ENCODE peak calls at places on chromosomes 16 and 17, in eight cellular contexts. M is CD8-positive, alpha-beta T cell; W is right cardiac atrium; F is prostate gland; Y is left lung; O is heart right ventricle; C is fibroblast of lung; I is uterus. E is an unnamed sample.

GRCh38 chr17:66580601-66581385 is 254.1 kb upstream of the CACNG5 start:
- DNase-seq in M (no peak), W (no peak), F (peak; percentile 23), Y (no peak), O (peak; percentile 42), C (peak; percentile 91), I (peak; percentile 82), E (no peak)

GRCh38 chr16:49921791-49922456 is 66.0 kb upstream of the ZNF423 start:
- DNase-seq in M (peak; percentile 33), W (peak; percentile 70), F (peak; percentile 48), Y (no peak), O (peak; percentile 65), C (peak; percentile 39), I (peak; percentile 59), E (peak; percentile 20)

GRCh38 chr16:54847207-54847606 is 83.5 kb upstream of the IRX5 start:
- DNase-seq in M (no peak), W (no peak), F (peak; percentile 64), Y (no peak), O (no peak), C (no peak), I (no peak), E (peak; percentile 49)

GRCh38 chr16:6349725-6350124 is 982.9 kb upstream of the RBFOX1 start:
- DNase-seq in M (no peak), W (no peak), F (no peak), Y (no peak), O (no peak), C (no peak), I (no peak), E (no peak)

GRCh38 chr17:3972281-3972731 is 8.1 kb upstream of the ATP2A3 start:
- DNase-seq in M (no peak), W (peak; percentile 33), F (no peak), Y (no peak), O (no peak), C (no peak), I (no peak), E (no peak)

GRCh38 chr17:20127660-20128413 is 118.7 kb downstream of the SPECC1 start:
- DNase-seq in M (no peak), W (no peak), F (no peak), Y (no peak), O (no peak), C (peak; percentile 93), I (no peak), E (peak; percentile 71)

GRCh38 chr17:49752508-49752907 is 11.4 kb downstream of the FAM117A start:
- DNase-seq in M (no peak), W (no peak), F (no peak), Y (no peak), O (peak; percentile 10), C (no peak), I (no peak), E (no peak)

GRCh38 chr16:23320695-23321094 is 18.6 kb downstream of the SCNN1B start:
- DNase-seq in M (no peak), W (no peak), F (no peak), Y (peak; percentile 83), O (no peak), C (no peak), I (no peak), E (no peak)

GRCh38 chr16:76444823-76445222 is 167.6 kb downstream of the CNTNAP4 start:
- DNase-seq in M (no peak), W (no peak), F (no peak), Y (no peak), O (no peak), C (no peak), I (no peak), E (no peak)

GRCh38 chr17:33284022-33284421 is 9.1 kb downstream of the ASIC2 start:
- DNase-seq in M (no peak), W (peak; percentile 54), F (peak; percentile 84), Y (no peak), O (no peak), C (peak; percentile 89), I (peak; percentile 44), E (no peak)

GRCh38 chr17:48045270-48046001 is 2.7 kb upstream of the NFE2L1 start:
- DNase-seq in M (no peak), W (peak; percentile 73), F (peak; percentile 65), Y (no peak), O (no peak), C (no peak), I (no peak), E (no peak)

GRCh38 chr17:8581002-8581658 is 49.4 kb downstream of the MYH10 start:
- DNase-seq in M (no peak), W (no peak), F (no peak), Y (no peak), O (no peak), C (no peak), I (no peak), E (no peak)

GRCh38 chr17:9948967-9949366 is 43.9 kb upstream of the RCVRN start:
- DNase-seq in M (no peak), W (peak; percentile 72), F (no peak), Y (no peak), O (peak; percentile 21), C (no peak), I (no peak), E (no peak)

GRCh38 chr16:85206472-85207356 is 94.4 kb upstream of the CIBAR2 start:
- DNase-seq in M (no peak), W (peak; percentile 95), F (peak; percentile 38), Y (peak; percentile 81), O (peak; percentile 69), C (peak; percentile 82), I (peak; percentile 79), E (peak; percentile 12)

GRCh38 chr17:83147285-83147684 is 67.9 kb downstream of the METRNL start:
- DNase-seq in M (no peak), W (no peak), F (no peak), Y (no peak), O (no peak), C (no peak), I (no peak), E (no peak)

GRCh38 chr16:35214840-35215239 is 1755.4 kb downstream of the TP53TG3F start:
- DNase-seq in M (no peak), W (no peak), F (no peak), Y (no peak), O (no peak), C (no peak), I (no peak), E (no peak)
- H3K9me3 ChIP-seq in M (no peaks in the 10 kb centered on the region), W (no peaks in the 10 kb centered on the region), F (no peaks in the 10 kb centered on the region), Y (peaks cover 32% of the 10 kb centered on the region), O (peaks cover 5% of the 10 kb centered on the region), C (no peaks in the 10 kb centered on the region), I (no peaks in the 10 kb centered on the region), E (peaks cover 25% of the 10 kb centered on the region)

DNA sequence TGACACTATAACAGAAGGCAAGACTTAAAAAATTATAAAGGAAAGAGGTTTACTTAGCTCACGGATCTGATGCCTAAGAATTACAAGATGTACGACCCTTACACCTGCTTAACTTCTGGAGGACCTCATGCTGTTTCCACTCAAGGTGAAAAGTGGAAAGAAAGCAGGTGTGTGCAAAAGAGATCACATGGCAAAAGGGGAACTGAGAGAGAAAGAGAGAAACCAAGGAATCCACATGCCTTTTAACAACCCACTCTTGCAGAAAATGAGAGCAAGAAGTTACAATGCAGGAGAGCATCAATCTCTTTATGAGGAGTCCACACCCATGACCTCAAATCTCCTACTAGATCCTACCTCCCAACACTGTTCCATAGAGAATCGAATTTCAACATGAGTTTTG is 2382.2 kb downstream of the TP53TG3F start:
- DNase-seq in M (no peak), W (no peak), F (no peak), Y (no peak), O (no peak), C (no peak), I (no peak), E (no peak)
- H3K9me3 ChIP-seq in M (no peaks in the 10 kb centered on the region), W (peaks cover 2% of the 10 kb centered on the region), F (no peaks in the 10 kb centered on the region), Y (peaks cover 44% of the 10 kb centered on the region), O (peaks cover 10% of the 10 kb centered on the region), C (no peaks in the 10 kb centered on the region), I (no peaks in the 10 kb centered on the region), E (peaks cover 8% of the 10 kb centered on the region)

GRCh38 chr16:10410469-10410868 is 24.6 kb downstream of the ATF7IP2 start:
- DNase-seq in M (no peak), W (no peak), F (no peak), Y (no peak), O (no peak), C (no peak), I (no peak), E (no peak)
- H3K9me3 ChIP-seq in M (peaks cover 24% of the 10 kb centered on the region), W (no peaks in the 10 kb centered on the region), F (no peaks in the 10 kb centered on the region), Y (peaks cover 89% of the 10 kb centered on the region), O (peaks cover 99% of the 10 kb centered on the region), C (no peaks in the 10 kb centered on the region), I (no peaks in the 10 kb centered on the region), E (peaks cover 4% of the 10 kb centered on the region)

DNA sequence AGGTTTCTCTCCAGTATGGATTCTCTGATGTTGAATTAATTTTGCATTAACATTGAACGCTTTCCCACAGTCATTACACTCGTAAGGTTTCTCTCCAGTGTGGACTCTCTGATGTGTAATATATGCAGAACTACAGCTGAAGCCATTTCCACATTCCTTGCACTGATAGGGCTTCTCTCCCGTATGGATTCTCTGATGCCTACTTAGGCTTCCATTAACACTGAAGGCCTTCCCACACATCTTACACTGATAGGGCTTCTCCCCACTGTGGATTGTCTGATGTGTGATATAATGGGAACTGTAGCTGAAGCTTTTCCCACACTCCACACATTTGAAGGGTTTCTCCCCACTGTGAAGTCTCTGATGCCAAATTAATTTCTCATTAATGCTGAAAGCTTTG is 7.2 kb upstream of the TLE7 start:
- DNase-seq in M (no peak), W (no peak), F (no peak), Y (no peak), O (no peak), C (peak; percentile 9), I (no peak), E (no peak)
- H3K9me3 ChIP-seq in M (peaks cover 32% of the 10 kb centered on the region), W (peaks cover 20% of the 10 kb centered on the region), F (peaks cover 13% of the 10 kb centered on the region), Y (peaks cover 99% of the 10 kb centered on the region), O (peaks cover 100% of the 10 kb centered on the region), C (peaks cover 14% of the 10 kb centered on the region), I (no peaks in the 10 kb centered on the region), E (peaks cover 16% of the 10 kb centered on the region)

GRCh38 chr16:35734728-35735402 is 2275.5 kb downstream of the TP53TG3F start:
- DNase-seq in M (no peak), W (no peak), F (no peak), Y (no peak), O (no peak), C (no peak), I (no peak), E (no peak)

GRCh38 chr16:35735403-35736251 is 2276.2 kb downstream of the TP53TG3F start:
- DNase-seq in M (no peak), W (peak; percentile 48), F (no peak), Y (no peak), O (no peak), C (no peak), I (no peak), E (no peak)

GRCh38 chr16:35733971-35734702 is 2274.7 kb downstream of the TP53TG3F start:
- DNase-seq in M (no peak), W (no peak), F (no peak), Y (peak; percentile 61), O (no peak), C (no peak), I (no peak), E (no peak)

GRCh38 chr16:35733278-35733965 is 2274.0 kb downstream of the TP53TG3F start:
- DNase-seq in M (no peak), W (no peak), F (no peak), Y (no peak), O (no peak), C (no peak), I (no peak), E (no peak)

GRCh38 chr16:35737076-35737475 is 2277.7 kb downstream of the TP53TG3F start:
- DNase-seq in M (no peak), W (no peak), F (no peak), Y (no peak), O (no peak), C (no peak), I (no peak), E (no peak)
- H3K9me3 ChIP-seq in M (peaks cover 3% of the 10 kb centered on the region), W (no peaks in the 10 kb centered on the region), F (no peaks in the 10 kb centered on the region), Y (peaks cover 50% of the 10 kb centered on the region), O (peaks cover 6% of the 10 kb centered on the region), C (no peaks in the 10 kb centered on the region), I (no peaks in the 10 kb centered on the region), E (peaks cover 39% of the 10 kb centered on the region)